ENCODE peak calls at places on chromosome 21, in five cellular contexts. W is kidney tubule cell; A is stimulated activated CD4-positive, alpha-beta T cell treated with anti-CD3 and anti-CD28 coated beads, Interleukin-4, amount 100 ng/mL, for 4 hours; Q is memory B cell; R is cardiac fibroblast. H is an unnamed sample.
A peak's percentile ranks its signal among the peaks of the same experiment; 100 is the strongest.

GRCh38 chr21:44428281-44428942 is 26.9 kb upstream of the LRRC3 start:
- DNase-seq in W (peak; percentile 20), A (peak; percentile 30), Q (peak; percentile 79), R (no peak), H (peak; percentile 98)

GRCh38 chr21:42319368-42319767 is 4.2 kb upstream of the TFF3 start:
- DNase-seq in W (no peak), A (no peak), Q (no peak), R (no peak), H (no peak)

GRCh38 chr21:34790341-34790740 is 121.5 kb downstream of the CLIC6 start:
- DNase-seq in W (no peak), A (no peak), Q (no peak), R (no peak), H (no peak)

GRCh38 chr21:36902793-36903192 is 63.7 kb downstream of the HLCS start:
- DNase-seq in W (peak; percentile 35), A (no peak), Q (no peak), R (peak; percentile 12), H (peak; percentile 10)

GRCh38 chr21:43865471-43866181 is 603 bp downstream of the AGPAT3 start:
- DNase-seq in W (peak; percentile 45), A (peak; percentile 45), Q (peak; percentile 66), R (peak; percentile 20), H (no peak)

GRCh38 chr21:45379171-45379900 is 25.6 kb upstream of the COL18A1 start:
- DNase-seq in W (no peak), A (no peak), Q (no peak), R (no peak), H (no peak)

GRCh38 chr21:41816583-41817165 is 49.8 kb upstream of the RIPK4 start:
- DNase-seq in W (peak; percentile 56), A (peak; percentile 46), Q (peak; percentile 70), R (peak; percentile 70), H (no peak)

GRCh38 chr21:28719731-28720130 is 272.9 kb downstream of the LTN1 start:
- DNase-seq in W (no peak), A (no peak), Q (no peak), R (no peak), H (no peak)

GRCh38 chr21:32562426-32562825 is 22.9 kb downstream of the TCP10L start:
- DNase-seq in W (no peak), A (no peak), Q (no peak), R (peak; percentile 91), H (no peak)

GRCh38 chr21:16072692-16073091 is 342.9 kb downstream of the USP25 start:
- DNase-seq in W (no peak), A (no peak), Q (no peak), R (peak; percentile 81), H (no peak)

GRCh38 chr21:41808094-41808493 is 41.2 kb upstream of the RIPK4 start:
- DNase-seq in W (no peak), A (no peak), Q (no peak), R (no peak), H (no peak)

H was measured in Caki2.